ENCODE peak calls at places on chromosomes 2 and 18, in five cellular contexts. One of them, this sample, is unnamed.

GRCh38 chr2:178142274-178143065 is 30.2 kb downstream of the RBM45 start:
- DNase-seq in GM12865: no peak
- DNase-seq in left ventricle myocardium inferior: no peak
- DNase-seq in endothelial cell: no peak
- DNase-seq in IMR-90: no peak
- DNase-seq in this sample: no peak

GRCh38 chr2:53740170-53740569 is 27.4 kb upstream of the CHAC2 start:
- DNase-seq in endothelial cell: no peak
- DNase-seq in GM12865: no peak
- DNase-seq in left ventricle myocardium inferior: no peak
- DNase-seq in IMR-90: peak; percentile 64
- DNase-seq in this sample: no peak

GRCh38 chr2:1628893-1629292 is 115.4 kb downstream of the PXDN start:
- DNase-seq in endothelial cell: no peak
- DNase-seq in IMR-90: peak; percentile 74
- DNase-seq in left ventricle myocardium inferior: no peak
- DNase-seq in GM12865: no peak
- DNase-seq in this sample: no peak

GRCh38 chr2:100924520-100925451 is 77.3 kb upstream of the RPL31 start:
- DNase-seq in IMR-90: peak; percentile 85
- DNase-seq in left ventricle myocardium inferior: no peak
- DNase-seq in GM12865: peak; percentile 60
- DNase-seq in endothelial cell: no peak
- DNase-seq in this sample: no peak

GRCh38 chr18:64073956-64074355 is 74.9 kb downstream of the LINC00305 start:
- DNase-seq in IMR-90: no peak
- DNase-seq in left ventricle myocardium inferior: no peak
- DNase-seq in GM12865: no peak
- DNase-seq in endothelial cell: no peak
- DNase-seq in this sample: no peak

GRCh38 chr2:136143603-136144451 is 25.9 kb upstream of the CXCR4 start:
- DNase-seq in GM12865: no peak
- DNase-seq in IMR-90: no peak
- DNase-seq in left ventricle myocardium inferior: no peak
- DNase-seq in endothelial cell: no peak
- DNase-seq in this sample: no peak

GRCh38 chr2:45890094-45890646 is 238.7 kb downstream of the PRKCE start:
- DNase-seq in IMR-90: no peak
- DNase-seq in endothelial cell: no peak
- DNase-seq in left ventricle myocardium inferior: no peak
- DNase-seq in GM12865: no peak
- DNase-seq in this sample: no peak

GRCh38 chr2:225282858-225283693 is 116.4 kb upstream of the NYAP2 start:
- DNase-seq in endothelial cell: peak; percentile 49
- DNase-seq in IMR-90: peak; percentile 41
- DNase-seq in left ventricle myocardium inferior: no peak
- DNase-seq in GM12865: peak; percentile 47
- DNase-seq in this sample: no peak

GRCh38 chr2:27042159-27042661 is 9.3 kb upstream of the AGBL5 start:
- DNase-seq in GM12865: peak; percentile 64
- DNase-seq in left ventricle myocardium inferior: no peak
- DNase-seq in endothelial cell: no peak
- DNase-seq in IMR-90: no peak
- DNase-seq in this sample: no peak

GRCh38 chr2:57444731-57445414 is 601.7 kb upstream of the VRK2 start:
- DNase-seq in left ventricle myocardium inferior: no peak
- DNase-seq in IMR-90: no peak
- DNase-seq in GM12865: no peak
- DNase-seq in endothelial cell: no peak
- DNase-seq in this sample: no peak

GRCh38 chr2:84768840-84769239 is 112.0 kb downstream of the TRABD2A start:
- DNase-seq in GM12865: no peak
- DNase-seq in left ventricle myocardium inferior: no peak
- DNase-seq in IMR-90: no peak
- DNase-seq in endothelial cell: no peak
- DNase-seq in this sample: no peak

GRCh38 chr2:167264380-167264779 is 376.1 kb downstream of the XIRP2 start:
- DNase-seq in endothelial cell: peak; percentile 11
- DNase-seq in GM12865: peak; percentile 2
- DNase-seq in left ventricle myocardium inferior: no peak
- DNase-seq in IMR-90: no peak
- DNase-seq in this sample: no peak

GRCh38 chr2:233005096-233005495 is 8.0 kb downstream of the NGEF start:
- DNase-seq in IMR-90: no peak
- DNase-seq in endothelial cell: no peak
- DNase-seq in GM12865: no peak
- DNase-seq in left ventricle myocardium inferior: no peak
- DNase-seq in this sample: no peak

GRCh38 chr2:135916232-135916631 is 40.0 kb upstream of the MCM6 start:
- DNase-seq in IMR-90: peak; percentile 40
- DNase-seq in left ventricle myocardium inferior: no peak
- DNase-seq in endothelial cell: no peak
- DNase-seq in GM12865: peak; percentile 59
- DNase-seq in this sample: no peak

GRCh38 chr2:224009605-224010330 is 29.3 kb downstream of the SERPINE2 start:
- DNase-seq in GM12865: no peak
- DNase-seq in left ventricle myocardium inferior: no peak
- DNase-seq in IMR-90: peak; percentile 34
- DNase-seq in endothelial cell: no peak
- DNase-seq in this sample: no peak

GRCh38 chr2:181380581-181380980 is 76.6 kb upstream of the ITGA4 start:
- DNase-seq in endothelial cell: no peak
- DNase-seq in IMR-90: no peak
- DNase-seq in GM12865: no peak
- DNase-seq in left ventricle myocardium inferior: peak; percentile 13
- DNase-seq in this sample: no peak

GRCh38 chr18:42196651-42197050 is 241.6 kb downstream of the PIK3C3 start:
- DNase-seq in IMR-90: peak; percentile 7
- DNase-seq in left ventricle myocardium inferior: no peak
- DNase-seq in GM12865: no peak
- DNase-seq in endothelial cell: no peak
- DNase-seq in this sample: no peak

GRCh38 chr2:129764376-129765325 is 214.8 kb upstream of the RAB6C start:
- DNase-seq in endothelial cell: no peak
- DNase-seq in IMR-90: no peak
- DNase-seq in left ventricle myocardium inferior: no peak
- DNase-seq in GM12865: no peak
- DNase-seq in this sample: no peak

GRCh38 chr2:107622741-107623310 is 203.9 kb upstream of the RGPD4 start:
- DNase-seq in GM12865: no peak
- DNase-seq in IMR-90: no peak
- DNase-seq in left ventricle myocardium inferior: no peak
- DNase-seq in endothelial cell: no peak
- DNase-seq in this sample: no peak

GRCh38 chr2:196592912-196593881 is 46.3 kb upstream of the CCDC150 start:
- DNase-seq in left ventricle myocardium inferior: peak; percentile 40
- DNase-seq in GM12865: peak; percentile 60
- DNase-seq in IMR-90: peak; percentile 57
- DNase-seq in endothelial cell: peak; percentile 67
- DNase-seq in this sample: no peak

GRCh38 chr2:149894760-149895159 is 307.2 kb upstream of the MMADHC start:
- DNase-seq in left ventricle myocardium inferior: no peak
- DNase-seq in GM12865: peak; percentile 3
- DNase-seq in endothelial cell: no peak
- DNase-seq in IMR-90: peak; percentile 47
- DNase-seq in this sample: no peak

GRCh38 chr2:213609570-213610170 is 325.4 kb downstream of the SPAG16 start:
- DNase-seq in endothelial cell: no peak
- DNase-seq in left ventricle myocardium inferior: no peak
- DNase-seq in GM12865: no peak
- DNase-seq in IMR-90: no peak
- DNase-seq in this sample: no peak

GRCh38 chr2:68317971-68318685 is 1.6 kb downstream of the CNRIP1 start:
- DNase-seq in left ventricle myocardium inferior: peak; percentile 15
- DNase-seq in endothelial cell: no peak
- DNase-seq in IMR-90: no peak
- DNase-seq in GM12865: no peak
- DNase-seq in this sample: no peak

GRCh38 chr18:8507361-8507760 is 101.9 kb upstream of the RAB12 start:
- DNase-seq in GM12865: no peak
- DNase-seq in left ventricle myocardium inferior: no peak
- DNase-seq in endothelial cell: peak; percentile 27
- DNase-seq in IMR-90: peak; percentile 4
- DNase-seq in this sample: no peak

GRCh38 chr2:136117391-136117841 is 533 bp downstream of the CXCR4 start:
- DNase-seq in left ventricle myocardium inferior: peak; percentile 47
- DNase-seq in IMR-90: peak; percentile 26
- DNase-seq in GM12865: peak; percentile 59
- DNase-seq in endothelial cell: peak; percentile 46
- DNase-seq in this sample: no peak

GRCh38 chr2:160401895-160402294 is 91.7 kb downstream of the RBMS1 start:
- DNase-seq in IMR-90: no peak
- DNase-seq in GM12865: no peak
- DNase-seq in left ventricle myocardium inferior: no peak
- DNase-seq in endothelial cell: no peak
- DNase-seq in this sample: no peak

GRCh38 chr18:9530226-9531009 is 55.1 kb downstream of the RALBP1 start:
- DNase-seq in endothelial cell: no peak
- DNase-seq in left ventricle myocardium inferior: no peak
- DNase-seq in GM12865: no peak
- DNase-seq in IMR-90: no peak
- DNase-seq in this sample: no peak

GRCh38 chr2:168336786-168337388 is 89.5 kb upstream of the STK39 start:
- DNase-seq in left ventricle myocardium inferior: no peak
- DNase-seq in IMR-90: no peak
- DNase-seq in GM12865: peak; percentile 48
- DNase-seq in endothelial cell: no peak
- DNase-seq in this sample: no peak
- TF ChIP-seq CTCF in left ventricle myocardium inferior: peak; percentile 57
- TF ChIP-seq CTCF in IMR-90: no peak
- TF ChIP-seq CTCF in GM12865: peak; percentile 36
- TF ChIP-seq CTCF in endothelial cell: no peak
- TF ChIP-seq CTCF in this sample: no peak

GRCh38 chr2:153478289-153479261 is at the start of gene RPRM:
- DNase-seq in endothelial cell: peak; percentile 92
- DNase-seq in IMR-90: peak; percentile 37
- DNase-seq in left ventricle myocardium inferior: peak; percentile 64
- DNase-seq in GM12865: peak; percentile 69
- DNase-seq in this sample: no peak
- TF ChIP-seq CTCF in endothelial cell: peak; percentile 86
- TF ChIP-seq CTCF in IMR-90: peak; percentile 80
- TF ChIP-seq CTCF in left ventricle myocardium inferior: peak; percentile 88
- TF ChIP-seq CTCF in GM12865: peak; percentile 88
- TF ChIP-seq CTCF in this sample: peak; percentile 77

DNA sequence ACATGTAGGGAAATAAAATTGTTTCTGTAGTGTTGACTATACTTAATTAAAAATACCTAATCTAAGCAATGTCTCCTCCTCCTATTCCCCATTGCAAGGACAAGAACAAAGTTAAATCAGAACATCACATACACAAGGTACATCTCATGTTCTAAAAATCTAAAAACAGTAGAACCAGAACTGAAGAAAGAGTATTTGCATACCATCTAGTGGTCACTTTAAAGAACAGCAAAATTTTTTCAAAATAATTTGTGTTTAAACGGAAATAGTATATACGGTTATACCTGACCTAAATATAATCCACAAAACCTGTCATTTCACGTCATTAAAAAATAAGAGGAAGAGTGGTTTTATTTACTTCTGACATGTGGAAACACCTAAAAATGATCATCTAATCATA is 294.3 kb upstream of the KCNH7 start:
- DNase-seq in left ventricle myocardium inferior: no peak
- DNase-seq in GM12865: no peak
- DNase-seq in IMR-90: peak; percentile 2
- DNase-seq in endothelial cell: no peak
- DNase-seq in this sample: no peak
- TF ChIP-seq CTCF in left ventricle myocardium inferior: peak; percentile 37
- TF ChIP-seq CTCF in GM12865: peak; percentile 34
- TF ChIP-seq CTCF in IMR-90: peak; percentile 56
- TF ChIP-seq CTCF in endothelial cell: peak; percentile 81
- TF ChIP-seq CTCF in this sample: no peak

DNA sequence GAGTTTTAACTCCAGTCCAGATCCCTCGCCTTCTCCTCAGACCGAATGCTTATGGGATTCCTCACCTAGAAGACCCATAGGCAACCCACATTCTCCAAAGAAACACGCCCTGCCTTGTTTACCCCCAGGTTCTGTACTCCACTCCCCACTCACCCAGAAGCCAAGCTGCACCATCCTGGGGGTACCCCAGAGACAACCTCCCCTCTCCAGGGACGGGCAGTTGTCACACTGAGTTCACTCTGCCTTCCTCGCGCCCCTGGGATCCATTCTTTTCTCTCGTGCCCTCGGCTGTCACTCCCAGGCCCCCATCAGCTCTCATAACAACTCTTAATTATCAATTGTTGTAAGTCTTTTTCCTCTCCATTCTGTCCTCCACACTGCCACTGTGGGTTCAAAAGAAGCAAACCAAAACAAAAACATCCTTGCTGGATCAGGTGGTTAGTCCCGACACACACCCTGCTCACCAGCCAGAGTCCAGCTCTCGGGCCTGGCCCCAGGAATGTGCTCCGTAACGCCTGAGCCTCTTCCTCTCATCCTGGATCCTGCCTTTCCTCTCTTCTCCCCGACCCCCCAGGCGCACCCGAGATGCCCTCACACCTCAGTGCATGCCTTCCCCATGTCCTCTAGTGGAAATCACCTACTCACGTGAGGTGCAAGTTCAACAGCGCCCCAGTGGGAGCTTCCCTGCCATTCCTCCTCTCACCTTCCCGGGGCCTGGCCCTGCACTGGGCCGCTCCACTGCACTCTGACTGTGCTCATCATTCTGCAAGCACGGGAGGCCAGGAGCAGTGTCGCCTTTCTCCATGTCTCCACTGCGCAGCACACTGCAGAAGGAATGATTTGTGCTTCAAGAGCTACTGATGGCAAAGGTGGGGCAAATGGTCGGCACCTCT is 20.7 kb downstream of the COX7A2L start:
- DNase-seq in endothelial cell: no peak
- DNase-seq in GM12865: no peak
- DNase-seq in IMR-90: no peak
- DNase-seq in left ventricle myocardium inferior: no peak
- DNase-seq in this sample: no peak
- TF ChIP-seq CTCF in endothelial cell: no peak
- TF ChIP-seq CTCF in GM12865: no peak
- TF ChIP-seq CTCF in IMR-90: no peak
- TF ChIP-seq CTCF in left ventricle myocardium inferior: no peak
- TF ChIP-seq CTCF in this sample: no peak

GRCh38 chr2:180370476-180371205 is 363.5 kb upstream of the CWC22 start:
- DNase-seq in endothelial cell: no peak
- DNase-seq in GM12865: no peak
- DNase-seq in left ventricle myocardium inferior: no peak
- DNase-seq in IMR-90: no peak
- DNase-seq in this sample: no peak
- TF ChIP-seq CTCF in endothelial cell: no peak
- TF ChIP-seq CTCF in GM12865: no peak
- TF ChIP-seq CTCF in left ventricle myocardium inferior: no peak
- TF ChIP-seq CTCF in IMR-90: no peak
- TF ChIP-seq CTCF in this sample: no peak